ENCODE peak calls at places on chromosomes 13 and 19, in seven cellular contexts. U, G, V, P, I, J and S are unnamed samples.

GRCh38 chr19:3745363-3746045 is 16.0 kb downstream of the APBA3 start:
- DNase-seq in P (no peak), G (no peak), V (no peak), I (no peak), J (no peak), U (no peak), S (no peak)

GRCh38 chr19:5621945-5622464 is 571 bp downstream of the SAFB2 start:
- DNase-seq in I (no peak), U (no peak), V (no peak), P (no peak), G (no peak), J (peak; percentile 29), S (peak; percentile 11)

GRCh38 chr19:13841339-13842293 is 35.3 kb upstream of the NANOS3 start:
- DNase-seq in P (no peak), V (no peak), U (no peak), G (no peak), J (peak; percentile 50), I (no peak), S (no peak)

GRCh38 chr13:34156841-34157365 is 339.0 kb downstream of the RFC3 start:
- DNase-seq in U (peak; percentile 27), J (no peak), V (peak; percentile 72), G (no peak), P (peak; percentile 92), I (peak; percentile 55), S (peak; percentile 69)

GRCh38 chr19:15869109-15869555 is 28.7 kb downstream of the CYP4F2 start:
- DNase-seq in G (peak; percentile 78), I (no peak), U (no peak), V (peak; percentile 60), P (peak; percentile 71), J (peak; percentile 66), S (peak; percentile 69)

GRCh38 chr19:43527860-43528622 is 1.0 kb upstream of the ETHE1 start:
- DNase-seq in V (no peak), U (no peak), P (no peak), G (peak; percentile 3), I (no peak), J (no peak), S (no peak)

GRCh38 chr13:65461590-65461989 is 1768.5 kb downstream of the PCDH9 start:
- DNase-seq in P (no peak), G (no peak), J (no peak), V (no peak), I (no peak), U (no peak), S (no peak)

GRCh38 chr13:94758571-94758970 is 46.2 kb upstream of the SOX21 start:
- DNase-seq in J (no peak), P (no peak), V (no peak), U (no peak), I (no peak), G (no peak), S (no peak)

GRCh38 chr13:28464861-28465260 is 30.1 kb downstream of the FLT1 start:
- DNase-seq in I (no peak), G (no peak), U (no peak), P (no peak), V (no peak), J (no peak), S (no peak)

GRCh38 chr13:107842562-107843180 is 372.7 kb downstream of the LIG4 start:
- DNase-seq in I (no peak), V (no peak), J (no peak), G (no peak), P (no peak), U (no peak), S (no peak)

GRCh38 chr19:29676586-29676985 is 11.3 kb downstream of the PLEKHF1 start:
- DNase-seq in J (no peak), G (no peak), V (no peak), I (no peak), P (no peak), U (no peak), S (no peak)

GRCh38 chr13:26528527-26528926 is 29.0 kb upstream of the WASF3 start:
- DNase-seq in I (no peak), V (no peak), U (no peak), P (no peak), J (no peak), G (no peak), S (no peak)

GRCh38 chr13:51532736-51533197 is 51.5 kb upstream of the WDFY2 start:
- DNase-seq in P (no peak), U (no peak), I (no peak), J (no peak), V (no peak), G (no peak), S (no peak)
- TF ChIP-seq JUND in P (no peak), U (no peak), I (no peak), J (no peak), V (no peak), G (no peak), S (no peak)

DNA sequence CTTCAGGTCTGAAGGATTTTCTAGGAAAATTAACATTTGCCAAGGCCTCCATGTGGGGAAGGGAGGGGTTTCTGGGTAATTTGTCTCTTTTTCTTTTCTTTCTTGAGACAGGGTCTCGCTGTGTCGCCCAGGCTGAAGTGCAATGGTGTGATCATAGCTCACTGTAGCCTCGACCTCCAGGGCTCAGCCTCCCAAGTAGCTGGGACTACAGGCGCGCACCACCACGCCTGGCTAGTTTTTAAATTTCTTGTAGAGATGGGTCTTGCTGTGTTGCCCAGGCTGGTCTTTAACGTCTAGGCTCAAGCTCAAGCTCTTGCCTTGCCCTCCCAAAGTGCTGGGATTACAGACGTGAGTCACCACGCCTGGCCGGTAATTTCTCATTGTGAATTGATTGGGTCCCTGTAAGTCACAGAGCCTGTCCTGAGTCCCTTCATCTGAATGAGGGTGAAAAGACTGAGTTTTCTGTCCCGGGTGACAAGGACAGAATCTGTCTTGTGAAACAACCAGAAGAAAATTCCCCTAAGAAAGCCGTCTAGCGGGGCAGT is 10.0 kb upstream of the SPC24 start:
- DNase-seq in J (no peak), P (no peak), U (no peak), V (no peak), I (no peak), G (no peak), S (no peak)
- TF ChIP-seq JUND in J (no peak), P (no peak), U (no peak), V (no peak), I (no peak), G (no peak), S (no peak)

GRCh38 chr13:73772449-73773186 is 361.6 kb downstream of the KLF12 start:
- DNase-seq in J (no peak), G (no peak), I (no peak), P (no peak), U (no peak), V (no peak), S (no peak)

GRCh38 chr13:73765651-73766384 is 368.4 kb downstream of the KLF12 start:
- DNase-seq in J (peak; percentile 59), V (peak; percentile 75), U (no peak), G (no peak), I (no peak), P (no peak), S (peak; percentile 58)

GRCh38 chr13:73767191-73767741 is 366.9 kb downstream of the KLF12 start:
- DNase-seq in J (no peak), G (no peak), U (no peak), I (no peak), P (no peak), V (peak; percentile 20), S (no peak)

DNA sequence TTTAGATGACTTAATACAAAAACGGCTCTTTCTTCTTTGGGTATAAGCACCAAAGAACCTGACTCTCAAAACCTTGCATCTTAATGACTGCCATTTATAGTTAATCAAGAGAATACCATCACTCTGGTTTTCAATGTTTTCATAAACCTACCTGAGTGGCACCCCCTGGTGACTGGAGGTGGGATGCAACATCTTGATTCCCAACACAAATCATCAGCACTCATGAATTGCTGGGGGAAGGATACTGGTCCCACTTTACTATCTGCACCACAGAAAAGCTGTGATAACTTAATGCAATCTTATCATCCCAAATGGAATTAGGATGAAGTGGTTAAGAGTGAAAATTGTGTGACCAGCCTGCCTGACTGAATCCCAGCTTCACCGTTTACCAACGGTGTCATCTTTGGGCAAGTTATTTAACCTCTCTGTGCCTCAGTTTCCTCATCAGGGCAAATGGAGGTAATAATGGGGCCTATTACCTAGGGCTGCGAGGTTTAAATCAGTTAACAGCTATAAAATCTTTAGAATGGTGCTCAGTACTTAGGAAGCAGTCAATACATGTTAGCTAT is 366.4 kb downstream of the KLF12 start:
- DNase-seq in V (peak; percentile 9), U (no peak), P (no peak), I (no peak), J (peak; percentile 22), G (peak; percentile 5), S (no peak)
- TF ChIP-seq JUND in V (no peak), U (no peak), P (no peak), I (no peak), J (no peak), G (no peak), S (no peak)

GRCh38 chr13:31631716-31632115 is 107.6 kb upstream of the RXFP2 start:
- DNase-seq in J (no peak), P (no peak), V (no peak), I (no peak), U (no peak), G (no peak), S (no peak)
- TF ChIP-seq JUND in J (no peak), P (no peak), V (no peak), I (no peak), U (no peak), G (no peak), S (no peak)

GRCh38 chr19:54805665-54806515 is 2.5 kb downstream of the KIR2DL4 start:
- DNase-seq in G (no peak), U (no peak), P (no peak), V (no peak), I (no peak), J (no peak), S (no peak)
- TF ChIP-seq JUND in G (no peak), U (no peak), P (no peak), V (no peak), I (no peak), J (no peak), S (no peak)

DNA sequence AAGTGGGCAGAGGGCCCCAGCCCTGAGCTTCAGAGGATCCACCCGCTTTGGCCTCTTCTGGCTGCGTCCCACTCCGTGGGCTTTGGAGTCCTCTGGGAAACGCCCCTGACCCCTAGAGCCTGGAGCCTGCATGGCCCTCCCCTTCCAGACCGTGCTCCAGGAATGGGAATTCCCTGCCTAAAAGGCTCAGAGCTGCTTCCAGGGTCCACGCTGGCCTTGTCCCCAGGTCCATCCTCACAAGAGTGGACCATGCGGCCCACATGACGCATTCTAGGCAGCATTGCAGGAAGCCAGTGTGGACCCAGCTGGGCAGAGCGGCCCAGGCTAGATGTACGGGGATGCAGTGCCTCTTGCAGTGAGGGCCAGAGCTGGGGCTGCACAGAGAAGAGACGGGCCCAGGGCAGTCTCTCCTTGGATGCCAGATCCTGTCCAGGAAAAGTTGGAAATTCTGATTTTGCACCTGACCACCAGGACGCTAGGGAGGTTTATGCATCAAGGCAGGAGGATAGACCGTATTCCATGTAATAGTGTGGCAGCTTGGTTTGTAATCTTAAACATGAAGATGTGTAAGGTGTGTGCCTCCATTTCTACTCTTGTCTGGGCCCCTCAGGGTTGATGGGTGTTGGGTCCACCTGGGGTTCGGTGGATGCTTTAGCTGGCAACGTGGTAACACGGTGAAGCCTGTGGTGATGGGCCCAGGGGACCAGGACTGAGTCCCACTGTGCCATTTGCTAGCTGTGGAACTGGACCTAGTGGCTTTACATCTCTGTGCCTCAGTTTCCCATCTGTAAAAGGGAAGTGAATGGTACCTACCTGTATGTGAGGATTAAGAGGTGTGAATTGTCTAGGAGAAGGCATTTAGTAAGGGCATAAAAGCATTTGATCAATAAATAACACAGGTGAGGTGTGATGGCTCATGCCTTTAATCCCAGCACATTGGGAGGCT is 14.8 kb upstream of the FXYD3 start:
- DNase-seq in G (no peak), J (no peak), P (no peak), U (no peak), I (no peak), V (no peak), S (no peak)
- TF ChIP-seq JUND in G (no peak), J (no peak), P (no peak), U (no peak), I (no peak), V (no peak), S (no peak)